ENCODE peak calls at places on chromosomes 16 and 17, in six cellular contexts. One of them, this sample, is unnamed.

GRCh38 chr16:50246299-50247122 is 19.8 kb upstream of the ADCY7 start:
- DNase-seq in PC-3: no peak
- DNase-seq in naive thymus-derived CD8-positive, alpha-beta T cell: no peak
- DNase-seq in ovary: no peak
- DNase-seq in HEK293T: peak
- DNase-seq in AG04449: no peak
- DNase-seq in this sample: no peak

GRCh38 chr16:4021070-4021779 is 95.0 kb downstream of the ADCY9 start:
- DNase-seq in PC-3: peak
- DNase-seq in naive thymus-derived CD8-positive, alpha-beta T cell: no peak
- DNase-seq in ovary: no peak
- DNase-seq in HEK293T: no peak
- DNase-seq in AG04449: no peak
- DNase-seq in this sample: no peak

GRCh38 chr17:48215583-48216139 is 108.1 kb downstream of the SNX11 start:
- DNase-seq in PC-3: peak
- DNase-seq in naive thymus-derived CD8-positive, alpha-beta T cell: no peak
- DNase-seq in ovary: no peak
- DNase-seq in HEK293T: peak
- DNase-seq in AG04449: no peak
- DNase-seq in this sample: peak

GRCh38 chr17:51585514-51586104 is 325.3 kb downstream of the UTP18 start:
- DNase-seq in PC-3: peak
- DNase-seq in naive thymus-derived CD8-positive, alpha-beta T cell: no peak
- DNase-seq in ovary: no peak
- DNase-seq in HEK293T: peak
- DNase-seq in AG04449: no peak
- DNase-seq in this sample: peak

GRCh38 chr16:79009911-79010310 is 590.6 kb downstream of the MAF start:
- DNase-seq in PC-3: no peak
- DNase-seq in naive thymus-derived CD8-positive, alpha-beta T cell: no peak
- DNase-seq in ovary: no peak
- DNase-seq in HEK293T: no peak
- DNase-seq in AG04449: no peak
- DNase-seq in this sample: no peak

GRCh38 chr16:28120754-28121153 is 57.2 kb upstream of the GSG1L start:
- DNase-seq in PC-3: no peak
- DNase-seq in naive thymus-derived CD8-positive, alpha-beta T cell: no peak
- DNase-seq in ovary: no peak
- DNase-seq in HEK293T: no peak
- DNase-seq in AG04449: no peak
- DNase-seq in this sample: no peak

GRCh38 chr17:49777577-49777976 is 10.9 kb upstream of the KAT7 start:
- DNase-seq in PC-3: no peak
- DNase-seq in naive thymus-derived CD8-positive, alpha-beta T cell: no peak
- DNase-seq in ovary: no peak
- DNase-seq in HEK293T: no peak
- DNase-seq in AG04449: no peak
- DNase-seq in this sample: no peak

GRCh38 chr17:73142763-73143395 is 21.9 kb upstream of the SSTR2 start:
- DNase-seq in PC-3: peak
- DNase-seq in naive thymus-derived CD8-positive, alpha-beta T cell: no peak
- DNase-seq in ovary: no peak
- DNase-seq in HEK293T: no peak
- DNase-seq in AG04449: no peak
- DNase-seq in this sample: no peak

GRCh38 chr16:13005836-13006235 is 104.4 kb downstream of the SHISA9 start:
- DNase-seq in PC-3: no peak
- DNase-seq in naive thymus-derived CD8-positive, alpha-beta T cell: no peak
- DNase-seq in ovary: no peak
- DNase-seq in HEK293T: no peak
- DNase-seq in AG04449: no peak
- DNase-seq in this sample: no peak

GRCh38 chr16:31138621-31139578 is 3.4 kb upstream of the PRSS8 start:
- DNase-seq in PC-3: peak
- DNase-seq in naive thymus-derived CD8-positive, alpha-beta T cell: peak
- DNase-seq in ovary: no peak
- DNase-seq in HEK293T: no peak
- DNase-seq in AG04449: no peak
- DNase-seq in this sample: no peak

GRCh38 chr16:81830845-81831600 is 51.9 kb downstream of the PLCG2 start:
- DNase-seq in PC-3: no peak
- DNase-seq in naive thymus-derived CD8-positive, alpha-beta T cell: no peak
- DNase-seq in ovary: no peak
- DNase-seq in HEK293T: no peak
- DNase-seq in AG04449: no peak
- DNase-seq in this sample: no peak

GRCh38 chr17:16100737-16101400 is 101.2 kb downstream of the TTC19 start:
- DNase-seq in PC-3: peak
- DNase-seq in naive thymus-derived CD8-positive, alpha-beta T cell: no peak
- DNase-seq in ovary: no peak
- DNase-seq in HEK293T: no peak
- DNase-seq in AG04449: no peak
- DNase-seq in this sample: no peak

GRCh38 chr16:68235882-68236803 is at the start of gene ESRP2:
- DNase-seq in PC-3: peak
- DNase-seq in naive thymus-derived CD8-positive, alpha-beta T cell: no peak
- DNase-seq in ovary: peak
- DNase-seq in HEK293T: no peak
- DNase-seq in AG04449: no peak
- DNase-seq in this sample: no peak